ENCODE peak calls at places on chromosomes 2 and 18, in ten cellular contexts. One of them, this sample, is unnamed.
A peak's percentile ranks its signal among the peaks of the same experiment; 100 is the strongest.

GRCh38 chr2:210795506-210795905 is 239.1 kb downstream of the CPS1 start:
- DNase-seq in pancreas: no peak
- DNase-seq in nucleus accumbens: no peak
- DNase-seq in RKO: no peak
- DNase-seq in SJSA1: no peak
- DNase-seq in neural progenitor cell: peak; percentile 9
- DNase-seq in mammary epithelial cell: no peak
- DNase-seq in left ventricle myocardium superior: no peak
- DNase-seq in NCI-H510A treated with DMSO at 0.1 percent for 48 hours: no peak
- DNase-seq in stimulated activated CD8-positive, alpha-beta memory T cell treated with anti-CD3 and anti-CD28 coated beads, Interleukin-4, amount 100 ng/mL, for 1 hour: no peak
- DNase-seq in this sample: no peak

GRCh38 chr18:808086-808485 is 4.0 kb downstream of the YES1 start:
- DNase-seq in pancreas: no peak
- DNase-seq in nucleus accumbens: no peak
- DNase-seq in RKO: peak; percentile 17
- DNase-seq in SJSA1: no peak
- DNase-seq in neural progenitor cell: no peak
- DNase-seq in mammary epithelial cell: peak; percentile 25
- DNase-seq in left ventricle myocardium superior: no peak
- DNase-seq in NCI-H510A treated with DMSO at 0.1 percent for 48 hours: peak; percentile 6
- DNase-seq in stimulated activated CD8-positive, alpha-beta memory T cell treated with anti-CD3 and anti-CD28 coated beads, Interleukin-4, amount 100 ng/mL, for 1 hour: no peak
- DNase-seq in this sample: peak; percentile 38

GRCh38 chr2:2043394-2043793 is 287.7 kb downstream of the MYT1L start:
- DNase-seq in pancreas: no peak
- DNase-seq in nucleus accumbens: no peak
- DNase-seq in RKO: no peak
- DNase-seq in SJSA1: no peak
- DNase-seq in neural progenitor cell: no peak
- DNase-seq in mammary epithelial cell: no peak
- DNase-seq in left ventricle myocardium superior: no peak
- DNase-seq in NCI-H510A treated with DMSO at 0.1 percent for 48 hours: no peak
- DNase-seq in stimulated activated CD8-positive, alpha-beta memory T cell treated with anti-CD3 and anti-CD28 coated beads, Interleukin-4, amount 100 ng/mL, for 1 hour: no peak
- DNase-seq in this sample: no peak

GRCh38 chr2:165582409-165582808 is 112.9 kb downstream of the CSRNP3 start:
- DNase-seq in pancreas: no peak
- DNase-seq in nucleus accumbens: peak; percentile 5
- DNase-seq in RKO: no peak
- DNase-seq in SJSA1: no peak
- DNase-seq in neural progenitor cell: no peak
- DNase-seq in mammary epithelial cell: no peak
- DNase-seq in left ventricle myocardium superior: no peak
- DNase-seq in NCI-H510A treated with DMSO at 0.1 percent for 48 hours: no peak
- DNase-seq in stimulated activated CD8-positive, alpha-beta memory T cell treated with anti-CD3 and anti-CD28 coated beads, Interleukin-4, amount 100 ng/mL, for 1 hour: no peak
- DNase-seq in this sample: no peak

GRCh38 chr2:98556634-98557033 is 51.7 kb downstream of the COA5 start:
- DNase-seq in pancreas: no peak
- DNase-seq in nucleus accumbens: no peak
- DNase-seq in RKO: no peak
- DNase-seq in SJSA1: no peak
- DNase-seq in neural progenitor cell: no peak
- DNase-seq in mammary epithelial cell: no peak
- DNase-seq in left ventricle myocardium superior: no peak
- DNase-seq in NCI-H510A treated with DMSO at 0.1 percent for 48 hours: no peak
- DNase-seq in stimulated activated CD8-positive, alpha-beta memory T cell treated with anti-CD3 and anti-CD28 coated beads, Interleukin-4, amount 100 ng/mL, for 1 hour: no peak
- DNase-seq in this sample: no peak

GRCh38 chr2:88281302-88282217 is 111.4 kb downstream of the THNSL2 start:
- DNase-seq in pancreas: peak; percentile 29
- DNase-seq in nucleus accumbens: no peak
- DNase-seq in RKO: no peak
- DNase-seq in SJSA1: no peak
- DNase-seq in neural progenitor cell: peak; percentile 60
- DNase-seq in mammary epithelial cell: no peak
- DNase-seq in left ventricle myocardium superior: no peak
- DNase-seq in NCI-H510A treated with DMSO at 0.1 percent for 48 hours: no peak
- DNase-seq in stimulated activated CD8-positive, alpha-beta memory T cell treated with anti-CD3 and anti-CD28 coated beads, Interleukin-4, amount 100 ng/mL, for 1 hour: no peak
- DNase-seq in this sample: no peak

GRCh38 chr2:223238301-223238700 is 186.3 kb downstream of the KCNE4 start:
- DNase-seq in pancreas: no peak
- DNase-seq in nucleus accumbens: no peak
- DNase-seq in RKO: no peak
- DNase-seq in SJSA1: no peak
- DNase-seq in neural progenitor cell: no peak
- DNase-seq in mammary epithelial cell: no peak
- DNase-seq in left ventricle myocardium superior: no peak
- DNase-seq in NCI-H510A treated with DMSO at 0.1 percent for 48 hours: no peak
- DNase-seq in stimulated activated CD8-positive, alpha-beta memory T cell treated with anti-CD3 and anti-CD28 coated beads, Interleukin-4, amount 100 ng/mL, for 1 hour: no peak
- DNase-seq in this sample: no peak

GRCh38 chr2:199738723-199739412 is 112.1 kb downstream of the FTCDNL1 start:
- DNase-seq in pancreas: no peak
- DNase-seq in nucleus accumbens: no peak
- DNase-seq in RKO: no peak
- DNase-seq in SJSA1: no peak
- DNase-seq in neural progenitor cell: no peak
- DNase-seq in mammary epithelial cell: no peak
- DNase-seq in left ventricle myocardium superior: no peak
- DNase-seq in NCI-H510A treated with DMSO at 0.1 percent for 48 hours: no peak
- DNase-seq in stimulated activated CD8-positive, alpha-beta memory T cell treated with anti-CD3 and anti-CD28 coated beads, Interleukin-4, amount 100 ng/mL, for 1 hour: no peak
- DNase-seq in this sample: no peak

GRCh38 chr2:210577263-210578071 is 21.1 kb downstream of the CPS1 start:
- DNase-seq in pancreas: no peak
- DNase-seq in nucleus accumbens: no peak
- DNase-seq in RKO: peak; percentile 75
- DNase-seq in SJSA1: peak; percentile 41
- DNase-seq in neural progenitor cell: peak; percentile 63
- DNase-seq in mammary epithelial cell: peak; percentile 25
- DNase-seq in left ventricle myocardium superior: no peak
- DNase-seq in NCI-H510A treated with DMSO at 0.1 percent for 48 hours: peak; percentile 33
- DNase-seq in stimulated activated CD8-positive, alpha-beta memory T cell treated with anti-CD3 and anti-CD28 coated beads, Interleukin-4, amount 100 ng/mL, for 1 hour: no peak
- DNase-seq in this sample: no peak

GRCh38 chr18:79949571-79950439 is 1.6 kb downstream of the SLC66A2 start:
- DNase-seq in pancreas: no peak
- DNase-seq in nucleus accumbens: no peak
- DNase-seq in RKO: no peak
- DNase-seq in SJSA1: no peak
- DNase-seq in neural progenitor cell: no peak
- DNase-seq in mammary epithelial cell: no peak
- DNase-seq in left ventricle myocardium superior: peak; percentile 66
- DNase-seq in NCI-H510A treated with DMSO at 0.1 percent for 48 hours: no peak
- DNase-seq in stimulated activated CD8-positive, alpha-beta memory T cell treated with anti-CD3 and anti-CD28 coated beads, Interleukin-4, amount 100 ng/mL, for 1 hour: no peak
- DNase-seq in this sample: no peak

GRCh38 chr18:44548291-44549221 is 132.1 kb upstream of the SETBP1 start:
- DNase-seq in pancreas: no peak
- DNase-seq in nucleus accumbens: no peak
- DNase-seq in RKO: no peak
- DNase-seq in SJSA1: peak; percentile 14
- DNase-seq in neural progenitor cell: no peak
- DNase-seq in mammary epithelial cell: peak; percentile 21
- DNase-seq in left ventricle myocardium superior: peak; percentile 45
- DNase-seq in NCI-H510A treated with DMSO at 0.1 percent for 48 hours: no peak
- DNase-seq in stimulated activated CD8-positive, alpha-beta memory T cell treated with anti-CD3 and anti-CD28 coated beads, Interleukin-4, amount 100 ng/mL, for 1 hour: no peak
- DNase-seq in this sample: no peak

GRCh38 chr2:471560-471959 is 183.7 kb upstream of the ALKAL2 start:
- DNase-seq in pancreas: no peak
- DNase-seq in nucleus accumbens: no peak
- DNase-seq in RKO: no peak
- DNase-seq in SJSA1: no peak
- DNase-seq in neural progenitor cell: no peak
- DNase-seq in mammary epithelial cell: no peak
- DNase-seq in left ventricle myocardium superior: no peak
- DNase-seq in NCI-H510A treated with DMSO at 0.1 percent for 48 hours: no peak
- DNase-seq in stimulated activated CD8-positive, alpha-beta memory T cell treated with anti-CD3 and anti-CD28 coated beads, Interleukin-4, amount 100 ng/mL, for 1 hour: no peak
- DNase-seq in this sample: no peak

GRCh38 chr18:63971320-63972071 is 1.6 kb downstream of the SERPINB8 start:
- DNase-seq in pancreas: no peak
- DNase-seq in nucleus accumbens: no peak
- DNase-seq in RKO: no peak
- DNase-seq in SJSA1: no peak
- DNase-seq in neural progenitor cell: no peak
- DNase-seq in mammary epithelial cell: no peak
- DNase-seq in left ventricle myocardium superior: no peak
- DNase-seq in NCI-H510A treated with DMSO at 0.1 percent for 48 hours: no peak
- DNase-seq in stimulated activated CD8-positive, alpha-beta memory T cell treated with anti-CD3 and anti-CD28 coated beads, Interleukin-4, amount 100 ng/mL, for 1 hour: no peak
- DNase-seq in this sample: peak; percentile 40

GRCh38 chr2:55973673-55974072 is 50.1 kb upstream of the EFEMP1 start:
- DNase-seq in pancreas: no peak
- DNase-seq in nucleus accumbens: no peak
- DNase-seq in RKO: no peak
- DNase-seq in SJSA1: no peak
- DNase-seq in neural progenitor cell: no peak
- DNase-seq in mammary epithelial cell: no peak
- DNase-seq in left ventricle myocardium superior: no peak
- DNase-seq in NCI-H510A treated with DMSO at 0.1 percent for 48 hours: no peak
- DNase-seq in stimulated activated CD8-positive, alpha-beta memory T cell treated with anti-CD3 and anti-CD28 coated beads, Interleukin-4, amount 100 ng/mL, for 1 hour: no peak
- DNase-seq in this sample: no peak

GRCh38 chr2:98598781-98599428 is 9.4 kb downstream of the COA5 start:
- DNase-seq in pancreas: no peak
- DNase-seq in nucleus accumbens: no peak
- DNase-seq in RKO: peak; percentile 11
- DNase-seq in SJSA1: no peak
- DNase-seq in neural progenitor cell: no peak
- DNase-seq in mammary epithelial cell: peak; percentile 62
- DNase-seq in left ventricle myocardium superior: no peak
- DNase-seq in NCI-H510A treated with DMSO at 0.1 percent for 48 hours: no peak
- DNase-seq in stimulated activated CD8-positive, alpha-beta memory T cell treated with anti-CD3 and anti-CD28 coated beads, Interleukin-4, amount 100 ng/mL, for 1 hour: no peak
- DNase-seq in this sample: no peak